ENCODE peak calls at places on chromosomes 7 and 10, in seven cellular contexts. One of them, this sample, is unnamed.

GRCh38 chr7:13407911-13408310 is 581.6 kb downstream of the ETV1 start:
- DNase-seq in NCI-H2081: no peak
- DNase-seq in NCI-H69: no peak
- DNase-seq in NCI-H2171: no peak
- DNase-seq in anterior cingulate cortex: no peak
- DNase-seq in NCI-H82: no peak
- DNase-seq in H9: no peak
- DNase-seq in this sample: no peak

GRCh38 chr7:28076421-28077163 is 104.0 kb downstream of the JAZF1 start:
- DNase-seq in NCI-H2081: no peak
- DNase-seq in NCI-H69: no peak
- DNase-seq in NCI-H2171: no peak
- DNase-seq in anterior cingulate cortex: no peak
- DNase-seq in NCI-H82: no peak
- DNase-seq in H9: no peak
- DNase-seq in this sample: no peak

GRCh38 chr10:59283456-59284082 is 78.8 kb downstream of the FAM13C start:
- DNase-seq in NCI-H2081: no peak
- DNase-seq in NCI-H69: peak
- DNase-seq in NCI-H2171: no peak
- DNase-seq in anterior cingulate cortex: peak
- DNase-seq in NCI-H82: peak
- DNase-seq in H9: no peak
- DNase-seq in this sample: no peak

GRCh38 chr10:114353383-114353782 is 50.9 kb downstream of the AFAP1L2 start:
- DNase-seq in NCI-H2081: no peak
- DNase-seq in NCI-H69: no peak
- DNase-seq in NCI-H2171: no peak
- DNase-seq in anterior cingulate cortex: no peak
- DNase-seq in NCI-H82: no peak
- DNase-seq in H9: no peak
- DNase-seq in this sample: no peak

GRCh38 chr10:103069453-103070331 is 123.4 kb downstream of the NT5C2 start:
- DNase-seq in NCI-H2081: peak
- DNase-seq in NCI-H69: peak
- DNase-seq in NCI-H2171: peak
- DNase-seq in anterior cingulate cortex: peak
- DNase-seq in NCI-H82: peak
- DNase-seq in H9: peak
- DNase-seq in this sample: peak

GRCh38 chr7:143507094-143507518 is 29.4 kb downstream of the TAS2R41 start:
- DNase-seq in NCI-H2081: no peak
- DNase-seq in NCI-H69: no peak
- DNase-seq in NCI-H2171: no peak
- DNase-seq in anterior cingulate cortex: no peak
- DNase-seq in NCI-H82: no peak
- DNase-seq in H9: no peak
- DNase-seq in this sample: no peak

GRCh38 chr10:50431791-50432190 is 180.5 kb upstream of the ASAH2 start:
- DNase-seq in NCI-H2081: no peak
- DNase-seq in NCI-H69: peak
- DNase-seq in NCI-H2171: no peak
- DNase-seq in anterior cingulate cortex: no peak
- DNase-seq in NCI-H82: no peak
- DNase-seq in H9: no peak
- DNase-seq in this sample: no peak

GRCh38 chr7:131300572-131301466 is 26.9 kb upstream of the MKLN1 start:
- DNase-seq in NCI-H2081: no peak
- DNase-seq in NCI-H69: no peak
- DNase-seq in NCI-H2171: no peak
- DNase-seq in anterior cingulate cortex: no peak
- DNase-seq in NCI-H82: no peak
- DNase-seq in H9: no peak
- DNase-seq in this sample: no peak

GRCh38 chr7:34385385-34385784 is 272.6 kb upstream of the NPSR1 start:
- DNase-seq in NCI-H2081: no peak
- DNase-seq in NCI-H69: no peak
- DNase-seq in NCI-H2171: no peak
- DNase-seq in anterior cingulate cortex: no peak
- DNase-seq in NCI-H82: no peak
- DNase-seq in H9: no peak
- DNase-seq in this sample: no peak

GRCh38 chr7:91949221-91950009 is 8.8 kb downstream of the AKAP9 start:
- DNase-seq in NCI-H2081: peak
- DNase-seq in NCI-H69: peak
- DNase-seq in NCI-H2171: no peak
- DNase-seq in anterior cingulate cortex: no peak
- DNase-seq in NCI-H82: no peak
- DNase-seq in H9: no peak
- DNase-seq in this sample: no peak

GRCh38 chr7:66315192-66315591 is 110.1 kb downstream of the TPST1 start:
- DNase-seq in NCI-H2081: no peak
- DNase-seq in NCI-H69: no peak
- DNase-seq in NCI-H2171: no peak
- DNase-seq in anterior cingulate cortex: no peak
- DNase-seq in NCI-H82: no peak
- DNase-seq in H9: no peak
- DNase-seq in this sample: no peak

GRCh38 chr10:128047991-128048826 is 78.0 kb downstream of the MKI67 start:
- DNase-seq in NCI-H2081: no peak
- DNase-seq in NCI-H69: no peak
- DNase-seq in NCI-H2171: peak
- DNase-seq in anterior cingulate cortex: no peak
- DNase-seq in NCI-H82: no peak
- DNase-seq in H9: no peak
- DNase-seq in this sample: no peak

GRCh38 chr10:60203993-60204618 is 185.6 kb downstream of the ANK3 start:
- DNase-seq in NCI-H2081: peak
- DNase-seq in NCI-H69: peak
- DNase-seq in NCI-H2171: peak
- DNase-seq in anterior cingulate cortex: peak
- DNase-seq in NCI-H82: peak
- DNase-seq in H9: no peak
- DNase-seq in this sample: no peak

GRCh38 chr7:94701555-94701973 is 45.6 kb upstream of the SGCE start:
- DNase-seq in NCI-H2081: no peak
- DNase-seq in NCI-H69: no peak
- DNase-seq in NCI-H2171: no peak
- DNase-seq in anterior cingulate cortex: no peak
- DNase-seq in NCI-H82: no peak
- DNase-seq in H9: no peak
- DNase-seq in this sample: no peak

GRCh38 chr7:51295435-51296269 is 21.0 kb downstream of the COBL start:
- DNase-seq in NCI-H2081: no peak
- DNase-seq in NCI-H69: peak
- DNase-seq in NCI-H2171: no peak
- DNase-seq in anterior cingulate cortex: no peak
- DNase-seq in NCI-H82: peak
- DNase-seq in H9: no peak
- DNase-seq in this sample: no peak

GRCh38 chr7:26681819-26682418 is 182.5 kb downstream of the SKAP2 start:
- DNase-seq in NCI-H2081: peak
- DNase-seq in NCI-H69: peak
- DNase-seq in NCI-H2171: no peak
- DNase-seq in anterior cingulate cortex: no peak
- DNase-seq in NCI-H82: peak
- DNase-seq in H9: no peak
- DNase-seq in this sample: no peak

GRCh38 chr10:86375204-86375603 is 8.6 kb upstream of the GRID1 start:
- DNase-seq in NCI-H2081: no peak
- DNase-seq in NCI-H69: no peak
- DNase-seq in NCI-H2171: no peak
- DNase-seq in anterior cingulate cortex: no peak
- DNase-seq in NCI-H82: no peak
- DNase-seq in H9: peak
- DNase-seq in this sample: no peak

GRCh38 chr7:134782121-134782623 is 2.7 kb downstream of the CALD1 start:
- DNase-seq in NCI-H2081: no peak
- DNase-seq in NCI-H69: no peak
- DNase-seq in NCI-H2171: no peak
- DNase-seq in anterior cingulate cortex: no peak
- DNase-seq in NCI-H82: no peak
- DNase-seq in H9: no peak
- DNase-seq in this sample: no peak

GRCh38 chr7:148277042-148277660 is 313.4 kb upstream of the C7orf33 start:
- DNase-seq in NCI-H2081: no peak
- DNase-seq in NCI-H69: no peak
- DNase-seq in NCI-H2171: no peak
- DNase-seq in anterior cingulate cortex: no peak
- DNase-seq in NCI-H82: no peak
- DNase-seq in H9: no peak
- DNase-seq in this sample: no peak

GRCh38 chr7:66696774-66697191 is 43.8 kb upstream of the RABGEF1 start:
- DNase-seq in NCI-H2081: peak
- DNase-seq in NCI-H69: peak
- DNase-seq in NCI-H2171: peak
- DNase-seq in anterior cingulate cortex: no peak
- DNase-seq in NCI-H82: peak
- DNase-seq in H9: no peak
- DNase-seq in this sample: no peak

GRCh38 chr7:43565786-43566185 is 17.1 kb upstream of the STK17A start:
- DNase-seq in NCI-H2081: no peak
- DNase-seq in NCI-H69: peak
- DNase-seq in NCI-H2171: no peak
- DNase-seq in anterior cingulate cortex: no peak
- DNase-seq in NCI-H82: no peak
- DNase-seq in H9: no peak
- DNase-seq in this sample: no peak

GRCh38 chr10:5567477-5567876 is 42.7 kb downstream of the CALML3 start:
- DNase-seq in NCI-H2081: no peak
- DNase-seq in NCI-H69: no peak
- DNase-seq in NCI-H2171: no peak
- DNase-seq in anterior cingulate cortex: no peak
- DNase-seq in NCI-H82: no peak
- DNase-seq in H9: no peak
- DNase-seq in this sample: no peak

This sample was measured in pancreas.